ENCODE peak calls at places on chromosomes 16 and 17, in six cellular contexts. One of them, this sample, is unnamed.

GRCh38 chr17:72496461-72496860 is 375.6 kb downstream of the SOX9 start:
- DNase-seq in stomach: no peak
- DNase-seq in uterus: no peak
- DNase-seq in HCT116: no peak
- DNase-seq in Peyer's patch: no peak
- DNase-seq in transverse colon: no peak
- DNase-seq in this sample: no peak

GRCh38 chr17:11935734-11936406 is 61.4 kb downstream of the ZNF18 start:
- DNase-seq in stomach: no peak
- DNase-seq in Peyer's patch: no peak
- DNase-seq in HCT116: peak; percentile 43
- DNase-seq in transverse colon: peak; percentile 67
- DNase-seq in uterus: no peak
- DNase-seq in this sample: peak; percentile 33

GRCh38 chr17:40035162-40035559 is 19.0 kb downstream of the MED24 start:
- DNase-seq in HCT116: no peak
- DNase-seq in uterus: no peak
- DNase-seq in Peyer's patch: no peak
- DNase-seq in transverse colon: peak; percentile 64
- DNase-seq in stomach: no peak
- DNase-seq in this sample: no peak

GRCh38 chr16:12271006-12271405 is 294.5 kb downstream of the SNX29 start:
- DNase-seq in HCT116: peak; percentile 12
- DNase-seq in stomach: no peak
- DNase-seq in Peyer's patch: no peak
- DNase-seq in transverse colon: no peak
- DNase-seq in uterus: no peak
- DNase-seq in this sample: no peak

GRCh38 chr17:32349503-32349853 is 479 bp upstream of the ZNF207 start:
- DNase-seq in HCT116: no peak
- DNase-seq in uterus: no peak
- DNase-seq in transverse colon: peak; percentile 27
- DNase-seq in Peyer's patch: peak; percentile 52
- DNase-seq in stomach: no peak
- DNase-seq in this sample: no peak

GRCh38 chr16:82405696-82406095 is 221.1 kb upstream of the CDH13 start:
- DNase-seq in stomach: no peak
- DNase-seq in Peyer's patch: no peak
- DNase-seq in uterus: no peak
- DNase-seq in transverse colon: no peak
- DNase-seq in HCT116: no peak
- DNase-seq in this sample: no peak

GRCh38 chr16:85612801-85613608 is at the start of gene GSE1:
- DNase-seq in uterus: peak; percentile 84
- DNase-seq in HCT116: peak; percentile 96
- DNase-seq in Peyer's patch: peak; percentile 97
- DNase-seq in transverse colon: peak; percentile 98
- DNase-seq in stomach: peak; percentile 99
- DNase-seq in this sample: peak; percentile 94

GRCh38 chr16:46688101-46688656 is 799 bp downstream of the VPS35 start:
- DNase-seq in HCT116: no peak
- DNase-seq in stomach: peak; percentile 64
- DNase-seq in Peyer's patch: peak; percentile 75
- DNase-seq in transverse colon: peak; percentile 51
- DNase-seq in uterus: no peak
- DNase-seq in this sample: no peak

GRCh38 chr17:44197980-44198720 is 1.5 kb downstream of the ATXN7L3 start:
- DNase-seq in uterus: no peak
- DNase-seq in transverse colon: peak; percentile 49
- DNase-seq in HCT116: peak; percentile 57
- DNase-seq in Peyer's patch: peak; percentile 66
- DNase-seq in stomach: no peak
- DNase-seq in this sample: no peak

GRCh38 chr17:74152591-74153455 is 50.7 kb upstream of the RPL38 start:
- DNase-seq in HCT116: no peak
- DNase-seq in uterus: no peak
- DNase-seq in Peyer's patch: no peak
- DNase-seq in stomach: no peak
- DNase-seq in transverse colon: no peak
- DNase-seq in this sample: no peak

GRCh38 chr17:55432358-55433028 is 10.9 kb upstream of the MMD start:
- DNase-seq in HCT116: no peak
- DNase-seq in Peyer's patch: no peak
- DNase-seq in stomach: no peak
- DNase-seq in transverse colon: no peak
- DNase-seq in uterus: no peak
- DNase-seq in this sample: no peak

GRCh38 chr17:70332811-70333210 is 163.5 kb downstream of the KCNJ2 start:
- DNase-seq in transverse colon: no peak
- DNase-seq in uterus: no peak
- DNase-seq in stomach: no peak
- DNase-seq in HCT116: no peak
- DNase-seq in Peyer's patch: no peak
- DNase-seq in this sample: no peak

GRCh38 chr17:76512366-76513305 is 11.4 kb upstream of the RHBDF2 start:
- DNase-seq in HCT116: no peak
- DNase-seq in transverse colon: no peak
- DNase-seq in Peyer's patch: no peak
- DNase-seq in uterus: no peak
- DNase-seq in stomach: no peak
- DNase-seq in this sample: no peak

GRCh38 chr17:76517638-76518038 is 16.4 kb upstream of the RHBDF2 start:
- DNase-seq in stomach: no peak
- DNase-seq in transverse colon: no peak
- DNase-seq in uterus: no peak
- DNase-seq in Peyer's patch: no peak
- DNase-seq in HCT116: no peak
- DNase-seq in this sample: no peak

GRCh38 chr17:76513306-76513692 is 12.1 kb upstream of the RHBDF2 start:
- DNase-seq in transverse colon: no peak
- DNase-seq in HCT116: no peak
- DNase-seq in uterus: no peak
- DNase-seq in stomach: no peak
- DNase-seq in Peyer's patch: no peak
- DNase-seq in this sample: no peak

GRCh38 chr17:76511562-76512365 is 10.5 kb upstream of the RHBDF2 start:
- DNase-seq in transverse colon: no peak
- DNase-seq in stomach: no peak
- DNase-seq in HCT116: no peak
- DNase-seq in Peyer's patch: no peak
- DNase-seq in uterus: no peak
- DNase-seq in this sample: no peak

GRCh38 chr17:76515291-76515949 is 14.2 kb upstream of the RHBDF2 start:
- DNase-seq in uterus: peak; percentile 84
- DNase-seq in HCT116: no peak
- DNase-seq in stomach: peak; percentile 58
- DNase-seq in transverse colon: peak; percentile 72
- DNase-seq in Peyer's patch: peak; percentile 92
- DNase-seq in this sample: peak; percentile 86
- H3K4me1 ChIP-seq in uterus: peaks cover 4% of the 10 kb centered on the region
- H3K4me1 ChIP-seq in HCT116: no peaks in the 10 kb centered on the region
- H3K4me1 ChIP-seq in stomach: peaks cover 28% of the 10 kb centered on the region
- H3K4me1 ChIP-seq in transverse colon: no peaks in the 10 kb centered on the region
- H3K4me1 ChIP-seq in Peyer's patch: no peaks in the 10 kb centered on the region
- H3K4me1 ChIP-seq in this sample: peaks cover 7% of the 10 kb centered on the region

DNA sequence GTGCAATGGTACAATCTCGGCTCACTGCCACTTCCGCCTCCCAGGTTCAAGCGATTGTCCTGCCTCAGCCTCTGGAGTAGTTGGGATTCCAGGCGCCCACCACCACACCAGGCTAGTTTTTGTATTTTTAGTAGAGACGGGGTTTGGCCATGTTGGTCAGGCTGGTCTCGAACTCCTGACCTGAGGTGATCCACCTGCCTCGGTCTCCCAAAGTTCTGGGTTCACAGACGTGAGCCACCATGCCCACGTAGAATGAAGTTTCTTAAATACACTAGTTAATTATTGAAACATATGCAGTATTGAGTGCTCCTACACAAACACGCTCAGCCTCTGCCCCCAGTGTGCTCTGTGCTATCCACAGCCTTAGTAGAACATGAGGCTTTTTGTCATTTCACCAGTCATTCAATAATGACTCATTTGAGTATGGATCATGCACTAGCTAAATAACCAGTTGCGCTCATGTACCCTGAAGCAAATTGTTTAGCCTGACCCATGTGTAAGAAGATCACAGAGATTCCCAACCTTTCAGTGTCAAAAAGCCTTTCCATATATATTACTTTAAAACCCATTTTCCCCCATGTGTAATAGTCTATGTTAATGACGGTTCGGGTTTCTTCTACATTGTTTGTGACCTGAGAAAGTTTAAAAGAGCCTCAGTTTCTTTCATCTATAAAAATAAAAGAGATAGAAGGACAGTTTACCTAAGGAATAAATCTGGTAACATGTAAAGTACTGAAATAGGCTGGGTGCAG is 49.7 kb downstream of the TUBD1 start:
- DNase-seq in Peyer's patch: peak; percentile 82
- DNase-seq in HCT116: peak; percentile 96
- DNase-seq in transverse colon: peak; percentile 76
- DNase-seq in uterus: no peak
- DNase-seq in stomach: peak; percentile 74
- DNase-seq in this sample: no peak
- TF ChIP-seq POLR2A in Peyer's patch: peak; percentile 83
- TF ChIP-seq POLR2A in HCT116: peak; percentile 97
- TF ChIP-seq POLR2A in transverse colon: peak; percentile 52
- TF ChIP-seq POLR2A in uterus: no peak
- TF ChIP-seq POLR2A in stomach: peak; percentile 77
- TF ChIP-seq POLR2A in this sample: no peak

DNA sequence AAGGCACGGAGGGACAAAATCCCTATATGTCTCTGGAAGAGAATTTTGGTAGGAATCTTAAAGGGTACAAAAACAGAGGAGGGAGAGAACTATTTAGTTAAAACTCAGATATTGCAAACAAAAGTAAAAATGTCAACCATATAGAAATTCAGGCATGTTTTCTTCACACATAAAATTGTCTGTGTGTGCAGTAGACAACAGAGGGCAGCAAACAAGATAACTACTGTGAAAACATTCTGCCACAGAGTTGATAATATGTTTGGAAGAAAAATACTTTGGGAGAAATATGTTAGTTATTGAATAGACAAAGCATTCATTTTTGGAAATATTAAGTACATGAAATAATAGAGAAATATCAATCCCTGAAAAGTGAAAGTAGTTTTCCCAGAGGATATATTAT is 56.2 kb downstream of the SNX11 start:
- DNase-seq in transverse colon: no peak
- DNase-seq in HCT116: no peak
- DNase-seq in Peyer's patch: no peak
- DNase-seq in stomach: no peak
- DNase-seq in uterus: no peak
- DNase-seq in this sample: no peak
- TF ChIP-seq CTCF in transverse colon: no peak
- TF ChIP-seq CTCF in HCT116: peak; percentile 22
- TF ChIP-seq CTCF in Peyer's patch: no peak
- TF ChIP-seq CTCF in stomach: no peak
- TF ChIP-seq CTCF in uterus: no peak
- TF ChIP-seq CTCF in this sample: no peak

GRCh38 chr17:8154608-8155152 is 2.5 kb upstream of the PER1 start:
- DNase-seq in Peyer's patch: no peak
- DNase-seq in transverse colon: no peak
- DNase-seq in HCT116: no peak
- DNase-seq in uterus: no peak
- DNase-seq in stomach: no peak
- DNase-seq in this sample: no peak

GRCh38 chr17:8152112-8152775 is at the start of gene PER1:
- DNase-seq in Peyer's patch: peak; percentile 97
- DNase-seq in stomach: peak; percentile 97
- DNase-seq in uterus: peak; percentile 96
- DNase-seq in HCT116: peak; percentile 86
- DNase-seq in transverse colon: peak; percentile 97
- DNase-seq in this sample: peak; percentile 99

GRCh38 chr17:8153957-8154607 is 1.9 kb upstream of the PER1 start:
- DNase-seq in Peyer's patch: peak; percentile 98
- DNase-seq in transverse colon: peak; percentile 99
- DNase-seq in stomach: peak; percentile 100
- DNase-seq in HCT116: peak; percentile 93
- DNase-seq in uterus: peak; percentile 100
- DNase-seq in this sample: peak; percentile 100

GRCh38 chr17:8152981-8153549 is 861 bp upstream of the PER1 start:
- DNase-seq in Peyer's patch: no peak
- DNase-seq in stomach: no peak
- DNase-seq in HCT116: no peak
- DNase-seq in uterus: peak; percentile 49
- DNase-seq in transverse colon: no peak
- DNase-seq in this sample: no peak

GRCh38 chr17:8153550-8153956 is 1.3 kb upstream of the PER1 start:
- DNase-seq in transverse colon: peak; percentile 85
- DNase-seq in uterus: peak; percentile 96
- DNase-seq in Peyer's patch: peak; percentile 88
- DNase-seq in HCT116: no peak
- DNase-seq in stomach: peak; percentile 73
- DNase-seq in this sample: peak; percentile 85
- H3K4me1 ChIP-seq in transverse colon: peaks cover 43% of the 10 kb centered on the region
- H3K4me1 ChIP-seq in uterus: peaks cover 7% of the 10 kb centered on the region
- H3K4me1 ChIP-seq in Peyer's patch: peaks cover 2% of the 10 kb centered on the region
- H3K4me1 ChIP-seq in HCT116: peaks cover 76% of the 10 kb centered on the region
- H3K4me1 ChIP-seq in stomach: peaks cover 76% of the 10 kb centered on the region
- H3K4me1 ChIP-seq in this sample: peaks cover 81% of the 10 kb centered on the region

DNA sequence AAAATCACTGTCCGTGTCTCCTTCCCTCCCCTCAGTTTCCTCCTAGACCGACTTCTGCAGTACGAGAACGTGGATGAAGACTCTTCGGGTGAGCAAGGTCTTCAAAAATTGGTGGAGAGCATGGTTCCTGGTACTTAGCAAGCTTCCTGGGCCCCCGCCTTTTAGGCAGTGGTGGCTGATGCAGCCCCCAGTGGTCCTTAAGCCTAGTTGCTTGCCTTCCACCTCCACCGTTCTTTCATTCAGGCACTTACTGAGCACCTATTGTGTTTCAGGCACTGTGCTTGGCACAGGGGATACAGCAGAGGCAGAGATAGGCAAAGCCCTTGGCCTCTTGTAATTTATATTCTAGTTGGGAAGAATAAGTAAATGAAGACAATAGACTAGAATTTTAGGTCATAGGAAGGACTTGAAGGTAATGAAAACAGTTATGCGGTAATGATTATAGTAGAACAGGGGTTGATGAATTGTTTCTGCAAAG is 771 bp downstream of the INO80E start:
- DNase-seq in Peyer's patch: no peak
- DNase-seq in uterus: no peak
- DNase-seq in transverse colon: no peak
- DNase-seq in stomach: no peak
- DNase-seq in HCT116: no peak
- DNase-seq in this sample: no peak
- TF ChIP-seq POLR2A in Peyer's patch: no peak
- TF ChIP-seq POLR2A in uterus: no peak
- TF ChIP-seq POLR2A in transverse colon: no peak
- TF ChIP-seq POLR2A in stomach: no peak
- TF ChIP-seq POLR2A in HCT116: no peak
- TF ChIP-seq POLR2A in this sample: no peak

This sample was measured in heart left ventricle.